ENCODE peak calls at places on chromosomes 16 and 17, in ten cellular contexts. W is T-cell; A is endothelial cell; S is body of pancreas; Y is PC-3; J is SHP77; H is HAP-1; M is activated T-cell treated with anti-CD3 and anti-CD28 coated beads, Interleukin-2, amount 50 U/mL, for 4 hours; I is NCI-H146; T is activated CD8-positive, alpha-beta T cell treated with anti-CD3 and anti-CD28 coated beads for 36 hours. X is an unnamed sample.

GRCh38 chr16:89562027-89562599 is 1.6 kb downstream of the RPL13 start:
- DNase-seq in W (no peak), A (no peak), S (no peak), Y (peak), J (no peak), H (no peak), M (no peak), I (no peak), T (no peak), X (peak)

GRCh38 chr16:30032083-30032819 is 1.2 kb upstream of the TLCD3B start:
- DNase-seq in W (peak), A (peak), S (peak), Y (peak), J (peak), H (peak), M (peak), I (peak), T (peak), X (peak)

GRCh38 chr16:19166500-19166899 is 1.5 kb upstream of the SYT17 start:
- DNase-seq in W (no peak), A (no peak), S (no peak), Y (peak), J (no peak), H (no peak), M (no peak), I (peak), T (no peak), X (no peak)

GRCh38 chr16:10736926-10737625 is 6.6 kb upstream of the NUBP1 start:
- DNase-seq in W (peak), A (peak), S (peak), Y (peak), J (peak), H (peak), M (peak), I (peak), T (peak), X (peak)

GRCh38 chr16:63904930-63905329 is 1216.9 kb downstream of the CDH11 start:
- DNase-seq in W (no peak), A (no peak), S (no peak), Y (no peak), J (no peak), H (no peak), M (no peak), I (no peak), T (no peak), X (no peak)

GRCh38 chr16:55622930-55623561 is 32.7 kb upstream of the SLC6A2 start:
- DNase-seq in W (no peak), A (peak), S (peak), Y (peak), J (no peak), H (peak), M (no peak), I (no peak), T (no peak), X (no peak)

GRCh38 chr16:69114346-69114975 is 9.0 kb downstream of the HAS3 start:
- DNase-seq in W (no peak), A (no peak), S (no peak), Y (no peak), J (no peak), H (no peak), M (no peak), I (no peak), T (no peak), X (no peak)

GRCh38 chr16:2019919-2020831 is 590 bp downstream of the NPW start:
- DNase-seq in W (no peak), A (no peak), S (no peak), Y (no peak), J (no peak), H (no peak), M (no peak), I (peak), T (peak), X (no peak)

GRCh38 chr17:61239953-61240352 is 159.7 kb upstream of the TBX2 start:
- DNase-seq in W (no peak), A (no peak), S (no peak), Y (no peak), J (no peak), H (no peak), M (no peak), I (no peak), T (no peak), X (no peak)

GRCh38 chr16:49754495-49755290 is 101.2 kb downstream of the ZNF423 start:
- DNase-seq in W (no peak), A (peak), S (no peak), Y (no peak), J (no peak), H (peak), M (no peak), I (peak), T (peak), X (peak)

GRCh38 chr16:1538804-1539520 is 5.5 kb downstream of the TMEM204 start:
- DNase-seq in W (no peak), A (no peak), S (no peak), Y (no peak), J (no peak), H (no peak), M (no peak), I (no peak), T (peak), X (peak)

GRCh38 chr16:17372383-17372782 is 98.4 kb downstream of the XYLT1 start:
- DNase-seq in W (no peak), A (peak), S (no peak), Y (no peak), J (no peak), H (no peak), M (no peak), I (no peak), T (no peak), X (no peak)

GRCh38 chr16:26648851-26649250 is 417.9 kb upstream of the C16orf82 start:
- DNase-seq in W (no peak), A (no peak), S (no peak), Y (no peak), J (no peak), H (no peak), M (no peak), I (no peak), T (no peak), X (no peak)

X was measured in GM12865.